ENCODE peak calls at places on chromosomes 2 and 18, in four cellular contexts. T is H1, F is HepG2, M is GM12878. E is an unnamed sample.

GRCh38 chr18:23260932-23261590 is 125.8 kb downstream of the CABLES1 start:
- DNase-seq in M (no peak), F (no peak), T (no peak), E (no peak)

GRCh38 chr2:164589522-164589921 is 31.8 kb downstream of the GRB14 start:
- DNase-seq in T (no peak), M (no peak), F (no peak), E (no peak)

GRCh38 chr2:8541223-8541622 is 140.6 kb upstream of the ID2 start:
- DNase-seq in F (no peak), M (no peak), T (no peak), E (no peak)

GRCh38 chr2:120436885-120437603 is 91.1 kb downstream of the INHBB start:
- DNase-seq in F (peak; percentile 80), T (peak; percentile 88), M (no peak), E (peak; percentile 75)

GRCh38 chr2:225013432-225014048 is 28.7 kb downstream of the DOCK10 start:
- DNase-seq in M (no peak), T (no peak), F (no peak), E (no peak)

GRCh38 chr18:70468861-70469570 is 180.2 kb downstream of the SOCS6 start:
- DNase-seq in T (no peak), F (no peak), M (no peak), E (no peak)

GRCh38 chr2:85771486-85771885 is 17.7 kb downstream of the ATOH8 start:
- DNase-seq in F (no peak), M (no peak), T (no peak), E (no peak)

GRCh38 chr2:206245178-206245778 is 29.2 kb upstream of the ZDBF2 start:
- DNase-seq in F (no peak), T (no peak), M (peak; percentile 32), E (no peak)

GRCh38 chr2:230318190-230319121 is 8.5 kb upstream of the SP140L start:
- DNase-seq in M (peak; percentile 26), F (no peak), T (no peak), E (no peak)

GRCh38 chr2:467101-467500 is 179.2 kb upstream of the ALKAL2 start:
- DNase-seq in F (no peak), T (no peak), M (no peak), E (no peak)

GRCh38 chr18:58978916-58979315 is 114.2 kb downstream of the ZNF532 start:
- DNase-seq in T (peak; percentile 35), M (no peak), F (no peak), E (no peak)

GRCh38 chr2:133109772-133110171 is 439.8 kb upstream of the LYPD1 start:
- DNase-seq in T (no peak), F (no peak), M (no peak), E (no peak)

GRCh38 chr2:17475285-17475684 is 43.0 kb downstream of the RAD51AP2 start:
- DNase-seq in F (no peak), T (no peak), M (no peak), E (no peak)
- TF ChIP-seq YY1 in F (no peak), T (no peak), M (no peak), E (no peak)

DNA sequence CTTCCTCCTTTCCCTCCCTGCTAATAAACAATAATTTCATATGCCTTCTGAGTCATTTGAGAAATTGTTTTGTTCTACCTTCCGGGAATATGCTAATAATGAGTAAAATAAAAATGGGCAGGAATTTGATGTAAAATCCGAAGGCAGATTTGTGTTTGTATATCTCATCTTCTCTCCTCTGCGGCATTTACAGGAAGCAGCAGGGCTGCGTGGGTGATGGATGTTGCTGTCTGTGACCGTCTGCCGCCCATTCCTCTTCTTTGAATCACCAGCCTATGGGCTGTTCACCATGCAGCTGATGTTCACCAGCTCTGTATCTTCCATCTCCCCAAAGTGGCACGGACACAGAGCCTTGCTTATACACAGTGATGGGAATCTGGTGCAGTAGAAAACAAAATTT is 90.0 kb downstream of the ACSL3 start:
- DNase-seq in M (no peak), F (no peak), T (no peak), E (no peak)
- TF ChIP-seq SUZ12 in M (no peak), F (no peak), T (no peak), E (no peak)

GRCh38 chr2:149020432-149020851 is 18.1 kb upstream of the LYPD6B start:
- DNase-seq in M (peak; percentile 88), F (peak; percentile 73), T (no peak), E (no peak)

GRCh38 chr2:149019768-149020167 is 18.7 kb upstream of the LYPD6B start:
- DNase-seq in M (peak; percentile 54), T (no peak), F (no peak), E (no peak)

GRCh38 chr2:149023091-149023490 is 15.4 kb upstream of the LYPD6B start:
- DNase-seq in F (no peak), M (no peak), T (peak; percentile 13), E (no peak)

GRCh38 chr2:149021761-149022160 is 16.7 kb upstream of the LYPD6B start:
- DNase-seq in M (peak; percentile 62), T (peak; percentile 33), F (no peak), E (no peak)

DNA sequence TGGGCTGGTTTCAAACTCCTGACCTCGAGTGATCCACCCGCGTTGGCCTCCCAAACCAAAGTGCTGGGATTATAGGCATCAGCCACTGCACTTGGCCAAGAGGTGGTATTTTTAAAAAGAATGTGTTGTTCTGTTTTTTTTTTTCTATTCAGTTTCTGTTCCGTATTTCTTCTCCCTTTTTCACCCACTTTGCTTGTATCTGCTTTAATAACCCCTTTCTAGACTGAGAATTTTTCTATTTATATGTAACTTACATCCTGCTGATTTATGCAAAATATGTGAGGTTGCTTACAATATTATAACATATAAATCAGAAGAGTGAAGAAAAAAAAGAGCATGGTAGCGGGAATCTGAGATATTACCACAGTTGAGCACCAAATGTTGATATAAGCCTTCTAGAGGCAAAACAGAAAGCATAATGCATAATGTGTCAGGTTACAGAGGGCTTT is 17.2 kb upstream of the LYPD6B start:
- DNase-seq in F (no peak), M (peak; percentile 75), T (no peak), E (no peak)
- H3K4me1 ChIP-seq in F (peaks cover 12% of the 10 kb centered on the region), M (peaks cover 51% of the 10 kb centered on the region), T (no peaks in the 10 kb centered on the region), E (no peaks in the 10 kb centered on the region)

DNA sequence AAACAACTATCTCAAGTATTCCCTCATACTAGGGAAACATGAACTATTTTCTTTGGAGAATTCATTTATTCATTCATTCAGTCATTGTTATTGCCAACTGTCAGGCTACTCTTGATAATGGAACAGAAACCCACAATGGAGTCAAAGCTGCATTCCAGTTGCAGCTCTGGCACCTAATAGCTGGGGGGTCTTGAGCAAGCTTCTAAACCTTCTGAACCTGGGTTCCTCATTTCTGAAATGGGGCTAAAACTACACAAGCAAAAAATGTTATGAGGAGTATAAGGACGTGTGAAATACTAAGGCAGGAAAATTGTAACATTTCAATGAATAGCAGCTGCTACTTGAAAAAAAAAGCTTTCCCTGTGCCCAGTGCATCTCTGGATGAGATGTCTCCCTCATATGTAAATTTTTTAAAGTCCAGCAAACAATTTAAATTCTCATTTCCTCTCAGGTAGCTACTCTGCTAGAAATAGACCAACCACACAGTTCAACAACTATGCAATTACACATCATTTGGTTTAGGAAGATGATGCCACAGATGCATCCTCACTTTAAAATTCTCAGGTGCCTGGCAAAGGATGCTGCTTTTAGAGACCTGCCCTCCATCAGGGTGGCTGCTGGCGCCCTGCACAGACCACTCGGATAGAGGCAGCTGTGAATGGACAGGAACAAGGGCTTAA is 38.5 kb downstream of the SPRED2 start:
- DNase-seq in T (no peak), F (no peak), M (no peak), E (no peak)
- TF ChIP-seq YY1 in T (no peak), F (no peak), M (no peak), E (no peak)

GRCh38 chr18:35635171-35635570 is 53.6 kb downstream of the GALNT1 start:
- DNase-seq in T (no peak), M (no peak), F (peak; percentile 4), E (no peak)
- TF ChIP-seq SUZ12 in T (no peak), M (no peak), F (no peak), E (no peak)

GRCh38 chr2:217948897-217949296 is 53.9 kb downstream of the TNS1 start:
- DNase-seq in F (no peak), T (no peak), M (no peak), E (no peak)

GRCh38 chr2:217948341-217948791 is 54.4 kb downstream of the TNS1 start:
- DNase-seq in M (no peak), F (no peak), T (no peak), E (no peak)

GRCh38 chr2:217949448-217949847 is 53.3 kb downstream of the TNS1 start:
- DNase-seq in M (no peak), F (no peak), T (no peak), E (no peak)

GRCh38 chr2:217946071-217946470 is 56.7 kb downstream of the TNS1 start:
- DNase-seq in T (no peak), M (no peak), F (no peak), E (no peak)

GRCh38 chr2:217947341-217948316 is 55.2 kb downstream of the TNS1 start:
- DNase-seq in F (no peak), M (no peak), T (no peak), E (peak; percentile 47)
- H3K4me1 ChIP-seq in F (peaks cover 46% of the 10 kb centered on the region), M (no peaks in the 10 kb centered on the region), T (peaks cover 7% of the 10 kb centered on the region), E (peaks cover 31% of the 10 kb centered on the region)

GRCh38 chr2:186934420-186934819 is 85.5 kb upstream of the ZSWIM2 start:
- DNase-seq in F (no peak), T (no peak), M (no peak), E (no peak)
- TF ChIP-seq YY1 in F (no peak), T (no peak), M (no peak), E (no peak)

GRCh38 chr2:169928463-169928864 is 101.2 kb downstream of the UBR3 start:
- DNase-seq in F (peak; percentile 48), T (no peak), M (no peak), E (peak; percentile 22)
- TF ChIP-seq SUZ12 in F (no peak), T (no peak), M (no peak), E (no peak)

DNA sequence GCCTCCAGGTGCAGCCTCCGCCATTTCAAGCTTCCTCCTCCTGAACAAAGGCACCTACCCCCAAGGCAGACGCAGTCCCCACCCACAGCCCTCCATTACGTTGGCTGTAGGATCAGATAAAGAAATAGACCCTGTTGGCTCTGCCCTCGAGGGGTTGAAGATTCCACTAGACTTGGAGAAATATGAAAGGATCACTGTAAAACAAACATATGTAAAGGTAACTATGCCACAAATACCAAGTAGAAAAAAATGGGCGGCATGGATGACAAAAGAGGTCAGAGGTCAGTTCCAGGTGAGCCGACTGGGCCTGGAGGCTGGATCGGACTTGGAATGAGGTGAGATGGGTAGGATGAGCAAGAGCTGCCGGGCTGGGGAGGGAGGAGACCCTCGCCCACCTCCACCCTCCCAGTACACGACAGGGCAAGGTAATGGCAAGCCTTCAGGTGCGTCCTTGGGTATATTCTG is 84.8 kb upstream of the POMC start:
- DNase-seq in T (no peak), F (no peak), M (no peak), E (no peak)
- H3K4me1 ChIP-seq in T (peaks cover 31% of the 10 kb centered on the region), F (peaks cover 46% of the 10 kb centered on the region), M (peaks cover 11% of the 10 kb centered on the region), E (peaks cover 11% of the 10 kb centered on the region)

E was measured in NT2/D1.